ENCODE peak calls at places on chromosomes 13 and 19, in four cellular contexts. One of them, this sample, is unnamed.

GRCh38 chr19:5046339-5047039 is 77.6 kb downstream of the KDM4B start:
- DNase-seq in uterus: no peak
- DNase-seq in suprapubic skin: no peak
- DNase-seq in tibial nerve: no peak
- DNase-seq in this sample: peak; percentile 93

GRCh38 chr19:13899912-13900584 is 5.9 kb downstream of the BRME1 start:
- DNase-seq in uterus: no peak
- DNase-seq in suprapubic skin: no peak
- DNase-seq in tibial nerve: peak; percentile 52
- DNase-seq in this sample: no peak

GRCh38 chr19:44356383-44357111 is at the start of gene ZNF112:
- DNase-seq in uterus: peak; percentile 89
- DNase-seq in suprapubic skin: peak; percentile 88
- DNase-seq in tibial nerve: peak; percentile 54
- DNase-seq in this sample: peak; percentile 61

GRCh38 chr13:49248433-49249002 is 793 bp downstream of the CDADC1 start:
- DNase-seq in uterus: peak; percentile 23
- DNase-seq in suprapubic skin: no peak
- DNase-seq in tibial nerve: no peak
- DNase-seq in this sample: no peak

GRCh38 chr13:101473458-101473857 is 21.0 kb downstream of the ITGBL1 start:
- DNase-seq in uterus: no peak
- DNase-seq in suprapubic skin: peak; percentile 67
- DNase-seq in tibial nerve: no peak
- DNase-seq in this sample: peak; percentile 44

GRCh38 chr13:112510987-112511715 is 76.8 kb downstream of the TUBGCP3 start:
- DNase-seq in uterus: no peak
- DNase-seq in suprapubic skin: no peak
- DNase-seq in tibial nerve: no peak
- DNase-seq in this sample: no peak

GRCh38 chr13:44755872-44756271 is 179.7 kb upstream of the TSC22D1 start:
- DNase-seq in uterus: no peak
- DNase-seq in suprapubic skin: no peak
- DNase-seq in tibial nerve: no peak
- DNase-seq in this sample: no peak

GRCh38 chr13:99655351-99656091 is 154.2 kb downstream of the TM9SF2 start:
- DNase-seq in uterus: no peak
- DNase-seq in suprapubic skin: no peak
- DNase-seq in tibial nerve: no peak
- DNase-seq in this sample: peak; percentile 97

GRCh38 chr19:46349311-46349993 is 2.6 kb downstream of the PPP5C start:
- DNase-seq in uterus: no peak
- DNase-seq in suprapubic skin: no peak
- DNase-seq in tibial nerve: no peak
- DNase-seq in this sample: no peak

GRCh38 chr13:45817833-45818232 is 33.7 kb downstream of the SIAH3 start:
- DNase-seq in uterus: no peak
- DNase-seq in suprapubic skin: no peak
- DNase-seq in tibial nerve: no peak
- DNase-seq in this sample: no peak

GRCh38 chr19:50266896-50267295 is 62.3 kb downstream of the KCNC3 start:
- DNase-seq in uterus: no peak
- DNase-seq in suprapubic skin: no peak
- DNase-seq in tibial nerve: no peak
- DNase-seq in this sample: no peak

DNA sequence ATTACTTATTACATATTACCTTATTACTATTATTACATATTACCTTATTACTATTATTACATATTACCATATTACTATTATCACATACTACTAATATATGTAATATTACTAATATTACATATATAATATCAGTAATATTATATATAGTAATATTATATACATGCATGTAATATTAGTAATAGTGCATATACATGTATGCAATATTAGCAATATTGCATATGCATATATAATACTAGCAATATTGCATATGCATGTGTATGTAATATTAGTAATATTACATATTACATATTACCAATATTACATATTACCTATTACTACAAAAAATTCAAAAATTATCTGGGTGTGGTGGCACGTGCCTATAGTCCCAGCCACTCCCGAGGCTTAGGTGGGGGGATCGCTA is 22.4 kb downstream of the PDE4A start:
- DNase-seq in uterus: no peak
- DNase-seq in suprapubic skin: no peak
- DNase-seq in tibial nerve: no peak
- DNase-seq in this sample: no peak
- TF ChIP-seq POLR2A in uterus: no peak
- TF ChIP-seq POLR2A in suprapubic skin: no peak
- TF ChIP-seq POLR2A in tibial nerve: no peak
- TF ChIP-seq POLR2A in this sample: no peak

GRCh38 chr19:2035590-2035991 is 15.5 kb downstream of the MKNK2 start:
- DNase-seq in uterus: no peak
- DNase-seq in suprapubic skin: peak; percentile 65
- DNase-seq in tibial nerve: no peak
- DNase-seq in this sample: no peak

GRCh38 chr19:2034729-2035589 is 16.1 kb downstream of the MKNK2 start:
- DNase-seq in uterus: no peak
- DNase-seq in suprapubic skin: peak; percentile 82
- DNase-seq in tibial nerve: peak; percentile 53
- DNase-seq in this sample: no peak

GRCh38 chr19:2033825-2034159 is 17.3 kb downstream of the MKNK2 start:
- DNase-seq in uterus: no peak
- DNase-seq in suprapubic skin: no peak
- DNase-seq in tibial nerve: no peak
- DNase-seq in this sample: no peak

GRCh38 chr19:2033115-2033824 is 17.8 kb upstream of the BTBD2 start:
- DNase-seq in uterus: no peak
- DNase-seq in suprapubic skin: no peak
- DNase-seq in tibial nerve: no peak
- DNase-seq in this sample: no peak

GRCh38 chr19:2032296-2032941 is 16.9 kb upstream of the BTBD2 start:
- DNase-seq in uterus: peak; percentile 93
- DNase-seq in suprapubic skin: peak; percentile 98
- DNase-seq in tibial nerve: peak; percentile 96
- DNase-seq in this sample: peak; percentile 86
- TF ChIP-seq POLR2A in uterus: peak; percentile 33
- TF ChIP-seq POLR2A in suprapubic skin: no peak
- TF ChIP-seq POLR2A in tibial nerve: peak; percentile 86
- TF ChIP-seq POLR2A in this sample: no peak

DNA sequence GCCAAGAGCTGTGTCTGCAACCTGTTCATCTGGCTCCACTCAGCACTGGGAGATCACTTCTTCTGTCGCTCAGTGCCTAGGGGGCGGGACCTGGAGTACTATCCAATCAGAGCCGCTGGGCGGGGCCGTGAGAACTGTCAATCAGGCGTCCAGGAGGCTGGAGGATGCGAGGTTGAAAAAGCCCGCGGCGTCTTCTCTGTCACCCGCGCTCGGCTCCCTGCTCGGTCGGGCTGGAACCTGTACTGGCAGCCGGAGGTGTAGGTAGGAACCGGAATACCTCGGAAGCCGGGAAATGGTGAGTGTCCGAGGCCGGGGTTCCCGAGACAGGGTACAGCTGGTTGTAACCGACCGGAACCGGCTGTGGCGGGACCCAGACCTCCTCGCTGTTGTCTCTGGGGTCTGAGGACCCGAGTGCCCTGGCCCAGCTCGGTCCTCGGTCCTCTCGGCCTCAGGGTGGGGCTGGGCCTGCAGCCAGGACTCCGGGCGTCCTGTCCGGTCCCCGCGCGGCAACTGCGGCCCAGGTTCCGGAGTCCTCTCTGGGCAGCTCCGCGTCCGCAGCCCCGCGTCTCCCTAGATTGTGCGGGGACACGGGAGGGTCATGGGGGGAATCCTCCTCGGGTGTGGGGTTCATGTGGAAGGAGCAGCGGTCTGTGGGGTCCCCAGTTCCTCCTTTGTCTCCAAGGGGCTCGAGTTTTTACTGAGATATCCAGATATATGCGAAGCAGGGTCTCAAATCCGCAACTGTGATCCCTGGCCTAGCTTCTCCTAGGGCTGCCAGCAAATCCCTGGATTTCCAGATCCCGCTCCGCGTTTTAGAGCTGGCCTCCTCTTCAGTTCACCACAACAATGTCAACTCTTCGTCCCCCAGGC is 42.6 kb downstream of the ZNF627 start:
- DNase-seq in uterus: peak; percentile 95
- DNase-seq in suprapubic skin: peak; percentile 98
- DNase-seq in tibial nerve: peak; percentile 95
- DNase-seq in this sample: peak; percentile 91
- TF ChIP-seq POLR2A in uterus: no peak
- TF ChIP-seq POLR2A in suprapubic skin: no peak
- TF ChIP-seq POLR2A in tibial nerve: no peak
- TF ChIP-seq POLR2A in this sample: peak; percentile 58

DNA sequence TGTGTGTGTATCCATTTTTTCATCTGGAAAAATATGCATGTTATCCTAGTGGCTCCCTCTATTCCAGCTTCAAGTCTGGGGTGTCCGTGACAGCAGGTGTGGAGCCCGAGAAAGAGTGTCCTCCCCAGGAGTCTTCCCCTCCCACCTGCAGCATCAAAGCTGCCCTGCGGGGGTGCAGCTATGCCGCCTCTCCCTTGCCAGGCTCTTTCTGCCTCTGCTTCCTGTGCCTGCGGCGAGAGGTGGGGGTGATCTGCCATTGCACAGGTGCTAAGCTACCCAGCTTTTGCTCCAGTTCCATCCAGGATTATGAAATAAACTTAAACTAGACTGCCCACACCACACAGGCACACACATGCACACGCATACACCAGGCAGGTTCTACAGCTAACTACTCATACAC is 104.8 kb upstream of the CLDN10 start:
- DNase-seq in uterus: no peak
- DNase-seq in suprapubic skin: no peak
- DNase-seq in tibial nerve: no peak
- DNase-seq in this sample: no peak
- TF ChIP-seq POLR2A in uterus: no peak
- TF ChIP-seq POLR2A in suprapubic skin: no peak
- TF ChIP-seq POLR2A in tibial nerve: no peak
- TF ChIP-seq POLR2A in this sample: no peak

GRCh38 chr19:16078311-16078758 is 2.0 kb downstream of the TPM4 start:
- DNase-seq in uterus: peak; percentile 69
- DNase-seq in suprapubic skin: peak; percentile 67
- DNase-seq in tibial nerve: no peak
- DNase-seq in this sample: no peak
- TF ChIP-seq POLR2A in uterus: no peak
- TF ChIP-seq POLR2A in suprapubic skin: no peak
- TF ChIP-seq POLR2A in tibial nerve: no peak
- TF ChIP-seq POLR2A in this sample: no peak

DNA sequence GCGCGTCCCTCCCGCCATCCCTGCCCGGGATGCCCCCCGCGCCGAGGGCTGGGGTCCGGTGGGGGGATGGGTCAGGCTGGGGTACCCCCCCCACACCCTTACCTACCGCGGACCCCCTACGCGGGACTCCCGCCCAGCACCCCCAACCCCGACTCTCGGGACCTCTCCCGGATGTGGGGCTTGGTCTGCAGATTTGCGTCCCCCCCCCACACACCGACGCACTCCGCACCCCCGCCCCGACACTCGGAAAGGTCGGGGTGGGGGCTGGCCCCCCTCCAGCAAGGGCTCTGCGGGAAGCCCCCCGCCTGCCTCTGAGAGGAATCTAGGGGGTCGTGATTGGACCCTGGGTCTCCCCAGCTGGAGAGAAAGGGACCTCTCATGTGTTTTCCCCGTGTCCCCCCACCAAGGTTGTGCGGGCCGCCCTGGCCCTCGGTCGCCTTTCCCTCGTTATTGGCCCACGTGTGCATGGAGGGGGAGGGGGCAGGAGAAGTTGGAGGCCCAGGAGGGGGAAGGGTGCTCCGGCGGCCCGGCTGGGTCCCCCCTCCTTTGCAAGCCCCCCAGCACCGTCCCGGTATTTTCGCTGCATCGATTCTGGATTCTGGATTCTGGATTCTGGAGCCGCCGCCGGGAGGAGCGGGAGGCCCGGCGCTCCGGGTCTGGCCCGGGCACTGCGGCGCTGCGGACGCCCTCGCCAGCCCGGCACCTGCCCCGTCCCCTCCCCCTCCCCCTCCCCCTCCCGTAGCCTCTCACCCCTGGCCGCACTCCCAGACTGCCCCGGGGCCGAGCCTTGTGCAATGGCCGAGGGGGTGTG is 583 bp downstream of the NFIC start:
- DNase-seq in uterus: peak; percentile 64
- DNase-seq in suprapubic skin: no peak
- DNase-seq in tibial nerve: no peak
- DNase-seq in this sample: no peak
- TF ChIP-seq POLR2A in uterus: peak; percentile 39
- TF ChIP-seq POLR2A in suprapubic skin: no peak
- TF ChIP-seq POLR2A in tibial nerve: no peak
- TF ChIP-seq POLR2A in this sample: no peak

DNA sequence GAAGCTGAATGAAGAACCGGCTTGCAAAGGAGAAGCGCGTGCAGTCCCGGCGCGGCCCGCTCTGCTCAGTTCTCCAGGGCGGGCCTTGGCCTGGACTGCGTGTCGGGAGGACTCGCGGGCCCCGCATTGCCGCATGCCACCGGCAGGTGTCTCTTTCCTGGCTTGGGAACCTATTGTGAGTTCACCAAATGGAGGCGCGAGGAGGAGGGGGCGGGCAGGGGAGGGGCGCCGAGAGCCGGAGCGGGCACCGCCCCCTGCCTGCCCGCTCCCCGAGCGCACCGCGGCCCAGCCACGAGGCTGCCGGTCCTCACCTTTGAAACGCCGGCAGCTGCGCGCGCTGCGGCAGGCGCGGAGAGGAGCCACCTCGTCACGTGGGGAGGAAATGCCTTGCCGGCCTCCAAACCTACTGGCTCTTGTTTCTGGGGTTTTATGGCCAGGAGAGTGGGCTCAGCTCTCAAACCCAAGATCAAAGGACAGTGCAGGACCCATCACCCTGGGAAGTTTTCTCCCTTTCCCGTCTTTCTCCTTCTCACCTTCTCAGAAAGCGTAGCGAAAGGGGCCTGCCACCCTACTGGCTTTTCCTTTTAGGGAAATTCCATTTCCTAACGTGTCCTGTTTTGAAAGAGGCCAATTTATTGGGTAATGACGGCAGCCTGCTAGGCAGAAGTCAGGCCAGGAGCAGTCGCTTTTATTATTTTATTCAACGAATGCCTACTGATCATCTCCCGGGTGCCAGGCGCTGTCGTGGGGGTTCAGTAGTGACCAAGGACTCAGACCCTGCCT is 13.8 kb upstream of the UBE2L5 start:
- DNase-seq in uterus: peak; percentile 95
- DNase-seq in suprapubic skin: peak; percentile 98
- DNase-seq in tibial nerve: peak; percentile 93
- DNase-seq in this sample: peak; percentile 49
- TF ChIP-seq POLR2A in uterus: peak; percentile 25
- TF ChIP-seq POLR2A in suprapubic skin: no peak
- TF ChIP-seq POLR2A in tibial nerve: peak; percentile 6
- TF ChIP-seq POLR2A in this sample: no peak

GRCh38 chr19:55624109-55625003 is at the start of gene ZNF784:
- DNase-seq in uterus: peak; percentile 93
- DNase-seq in suprapubic skin: peak; percentile 94
- DNase-seq in tibial nerve: peak; percentile 92
- DNase-seq in this sample: peak; percentile 98
- TF ChIP-seq POLR2A in uterus: peak; percentile 69
- TF ChIP-seq POLR2A in suprapubic skin: no peak
- TF ChIP-seq POLR2A in tibial nerve: peak; percentile 51
- TF ChIP-seq POLR2A in this sample: peak; percentile 70

DNA sequence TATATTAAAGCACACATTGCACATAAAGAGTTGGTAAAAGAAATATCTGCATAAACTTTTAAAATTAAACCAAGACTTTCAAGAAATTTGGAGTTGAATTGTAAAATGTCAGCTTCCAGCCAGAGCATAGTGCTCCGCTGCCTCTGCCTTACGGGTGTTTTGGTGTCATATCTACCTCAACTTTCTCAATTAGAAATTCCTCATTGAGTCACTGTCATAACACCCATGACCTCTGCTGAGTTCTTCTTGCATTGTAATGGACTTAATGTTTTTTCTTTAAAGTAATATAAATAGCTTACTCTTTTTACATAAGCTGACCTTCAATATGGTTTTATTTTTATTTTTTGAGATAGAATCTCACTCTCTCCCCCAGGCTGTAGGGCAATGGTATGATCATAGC is 551.0 kb upstream of the NBEA start:
- DNase-seq in uterus: no peak
- DNase-seq in suprapubic skin: no peak
- DNase-seq in tibial nerve: no peak
- DNase-seq in this sample: no peak
- TF ChIP-seq POLR2A in uterus: no peak
- TF ChIP-seq POLR2A in suprapubic skin: no peak
- TF ChIP-seq POLR2A in tibial nerve: no peak
- TF ChIP-seq POLR2A in this sample: no peak